ENCODE peak calls at places on chromosome 16, in six cellular contexts. L, F, M, D, N and C are unnamed samples.

GRCh38 chr16:87701066-87701425 is 64.7 kb downstream of the KLHDC4 start:
- DNase-seq in L (no peak), F (no peak), M (no peak), D (no peak), N (no peak), C (peak)

GRCh38 chr16:15607700-15608396 is 35.1 kb downstream of the MARF1 start:
- DNase-seq in L (peak), F (peak), M (peak), D (peak), N (no peak), C (no peak)

GRCh38 chr16:57185446-57185944 is 344 bp downstream of the PSME3IP1 start:
- DNase-seq in L (peak), F (peak), M (peak), D (peak), N (peak), C (no peak)

GRCh38 chr16:12700161-12700560 is 103.5 kb downstream of the CPPED1 start:
- DNase-seq in L (no peak), F (no peak), M (no peak), D (no peak), N (no peak), C (no peak)

GRCh38 chr16:81432899-81433560 is 11.6 kb upstream of the CMIP start:
- DNase-seq in L (no peak), F (no peak), M (no peak), D (no peak), N (no peak), C (peak)

GRCh38 chr16:22055881-22056280 is 36.5 kb upstream of the VWA3A start:
- DNase-seq in L (no peak), F (peak), M (no peak), D (peak), N (peak), C (no peak)

GRCh38 chr16:57795431-57795878 is 6.8 kb downstream of the KIFC3 start:
- DNase-seq in L (peak), F (peak), M (peak), D (peak), N (peak), C (peak)

GRCh38 chr16:51592013-51592501 is 441.0 kb upstream of the SALL1 start:
- DNase-seq in L (no peak), F (no peak), M (no peak), D (no peak), N (peak), C (no peak)

GRCh38 chr16:47873434-47873833 is 282.4 kb downstream of the ABCC12 start:
- DNase-seq in L (no peak), F (no peak), M (no peak), D (no peak), N (no peak), C (peak)

GRCh38 chr16:73057369-73058210 is 9.7 kb upstream of the ZFHX3 start:
- DNase-seq in L (peak), F (peak), M (peak), D (peak), N (peak), C (peak)

GRCh38 chr16:59591480-59591879 is 857.4 kb upstream of the GOT2 start:
- DNase-seq in L (peak), F (peak), M (no peak), D (no peak), N (no peak), C (no peak)

GRCh38 chr16:3971261-3971660 is 90.7 kb upstream of the CREBBP start:
- DNase-seq in L (peak), F (peak), M (no peak), D (peak), N (no peak), C (no peak)

GRCh38 chr16:75341934-75342811 is 90.7 kb upstream of the BCAR1 start:
- DNase-seq in L (peak), F (peak), M (peak), D (peak), N (no peak), C (no peak)

GRCh38 chr16:81521141-81521626 is 76.6 kb downstream of the CMIP start:
- DNase-seq in L (no peak), F (no peak), M (no peak), D (no peak), N (no peak), C (peak)

GRCh38 chr16:69157189-69157588 is 24.7 kb downstream of the UTP4 start:
- DNase-seq in L (no peak), F (no peak), M (no peak), D (no peak), N (no peak), C (no peak)

DNA sequence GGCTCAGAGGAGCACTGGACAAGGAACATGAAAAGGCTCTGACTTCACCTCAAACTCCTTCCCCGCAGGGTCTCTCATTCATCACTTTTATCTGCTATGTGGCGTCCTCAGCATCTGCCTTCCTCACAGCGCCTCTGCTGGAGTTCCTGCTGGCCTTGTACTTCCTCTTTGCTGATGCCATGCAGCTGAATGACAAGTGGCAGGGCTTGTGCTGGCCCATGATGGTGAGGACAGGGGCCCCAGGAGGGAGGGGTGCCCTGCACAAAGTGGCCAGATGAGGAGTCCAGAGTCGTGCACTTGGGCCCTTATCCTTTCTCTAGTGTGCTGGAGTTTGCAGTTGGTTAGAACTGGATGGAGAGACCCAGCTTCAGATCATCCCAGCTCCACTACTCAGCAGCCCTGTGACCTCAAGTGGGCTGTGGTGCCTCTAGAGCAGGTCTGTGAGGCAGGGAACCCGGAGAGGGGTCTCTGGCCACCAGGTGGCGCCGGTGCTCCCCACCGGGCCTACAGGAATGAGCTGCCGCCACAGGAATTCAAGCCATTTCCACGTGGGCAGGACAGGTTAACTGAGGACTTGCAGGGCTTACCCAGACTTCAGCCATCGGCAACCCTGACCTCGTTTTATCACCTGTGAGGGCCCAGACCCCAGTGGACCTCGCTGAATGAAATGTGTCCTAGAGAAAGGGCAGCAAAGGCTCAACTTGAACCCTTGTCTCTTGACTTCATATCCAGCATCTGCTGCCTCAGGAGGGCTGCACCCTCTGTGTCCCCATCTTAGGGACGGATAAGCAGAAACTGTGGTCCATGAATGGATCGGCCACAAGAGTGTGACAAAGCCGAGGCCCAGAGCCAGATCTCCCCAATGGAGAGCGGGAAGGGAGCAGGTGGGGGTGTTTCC is 4.0 kb downstream of the CMTM3 start:
- DNase-seq in L (peak), F (peak), M (peak), D (peak), N (peak), C (peak)
- H2AFZ ChIP-seq in L (no peak), F (no peak), M (no peak), D (no peak), N (no peak), C (no peak)

GRCh38 chr16:74186589-74186988 is 110.0 kb upstream of the PSMD7 start:
- DNase-seq in L (peak), F (peak), M (no peak), D (no peak), N (no peak), C (no peak)
- H3K4me3 ChIP-seq in L (no peak), F (no peak), M (no peak), D (no peak), N (no peak), C (no peak)

GRCh38 chr16:67933805-67934204 is 2.1 kb upstream of the CTRL start:
- DNase-seq in L (no peak), F (no peak), M (no peak), D (no peak), N (no peak), C (no peak)

GRCh38 chr16:67935402-67936123 is 1.1 kb downstream of the PSMB10 start:
- DNase-seq in L (peak), F (peak), M (peak), D (peak), N (peak), C (peak)

GRCh38 chr16:67936124-67936875 is at the start of gene PSMB10:
- DNase-seq in L (peak), F (peak), M (peak), D (peak), N (peak), C (peak)

GRCh38 chr16:67934306-67935095 is 2.1 kb downstream of the PSMB10 start:
- DNase-seq in L (no peak), F (no peak), M (no peak), D (no peak), N (no peak), C (no peak)

GRCh38 chr16:67935096-67935401 is 1.6 kb downstream of the PSMB10 start:
- DNase-seq in L (no peak), F (peak), M (no peak), D (no peak), N (no peak), C (no peak)
- H2AFZ ChIP-seq in L (no peak), F (peak), M (peak), D (peak), N (no peak), C (peak)

GRCh38 chr16:86565644-86566511 is 751 bp upstream of the FOXC2 start:
- DNase-seq in L (peak), F (no peak), M (no peak), D (no peak), N (peak), C (no peak)

GRCh38 chr16:86566966-86567700 is 504 bp downstream of the FOXC2 start:
- DNase-seq in L (peak), F (peak), M (peak), D (peak), N (peak), C (no peak)

GRCh38 chr16:86566601-86566965 is at the start of gene FOXC2:
- DNase-seq in L (peak), F (peak), M (peak), D (peak), N (peak), C (no peak)

GRCh38 chr16:86563489-86564345 is 2.9 kb upstream of the FOXC2 start:
- DNase-seq in L (peak), F (peak), M (peak), D (peak), N (peak), C (peak)

DNA sequence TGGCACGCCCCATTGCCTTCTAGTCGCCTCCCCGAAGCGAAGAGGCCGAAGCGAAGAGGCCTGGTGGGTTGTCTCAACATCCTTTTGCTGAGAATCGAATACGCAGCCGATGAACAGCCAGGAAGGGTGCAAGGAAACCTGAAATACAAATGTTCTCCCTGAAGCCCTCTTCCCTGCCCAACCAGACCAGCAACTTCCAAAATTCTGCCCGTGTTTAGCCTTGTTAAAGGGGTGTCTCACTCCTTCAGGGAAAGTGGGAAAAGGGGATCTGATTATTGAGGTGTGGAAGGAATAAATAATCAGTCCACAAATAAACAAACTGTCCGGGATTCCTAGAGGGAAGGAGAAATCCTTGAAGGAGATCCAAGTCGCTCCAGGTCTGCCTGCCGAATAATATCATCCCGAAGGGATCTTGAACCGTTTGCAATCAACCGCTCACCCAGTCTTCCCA is 1.4 kb upstream of the FOXC2 start:
- DNase-seq in L (no peak), F (no peak), M (no peak), D (no peak), N (no peak), C (no peak)
- H3K4me3 ChIP-seq in L (no peak), F (no peak), M (no peak), D (peak), N (peak), C (no peak)

GRCh38 chr16:67150833-67151396 is at the start of gene B3GNT9:
- DNase-seq in L (peak), F (peak), M (no peak), D (peak), N (peak), C (no peak)

GRCh38 chr16:67148656-67149275 is 2.0 kb downstream of the B3GNT9 start:
- DNase-seq in L (no peak), F (no peak), M (no peak), D (no peak), N (no peak), C (no peak)

GRCh38 chr16:67149276-67150057 is 1.3 kb downstream of the B3GNT9 start:
- DNase-seq in L (peak), F (no peak), M (no peak), D (no peak), N (no peak), C (no peak)

GRCh38 chr16:67150058-67150832 is 553 bp downstream of the B3GNT9 start:
- DNase-seq in L (peak), F (peak), M (no peak), D (peak), N (peak), C (no peak)

GRCh38 chr16:67151431-67152097 is 766 bp upstream of the B3GNT9 start:
- DNase-seq in L (no peak), F (peak), M (no peak), D (peak), N (peak), C (no peak)
- H2AFZ ChIP-seq in L (peak), F (peak), M (peak), D (no peak), N (peak), C (no peak)

GRCh38 chr16:86503830-86504229 is 6.5 kb upstream of the FOXF1 start:
- DNase-seq in L (no peak), F (no peak), M (no peak), D (peak), N (no peak), C (no peak)
- H3K4me3 ChIP-seq in L (no peak), F (no peak), M (no peak), D (no peak), N (no peak), C (no peak)

GRCh38 chr16:1992475-1993292 is 2.9 kb downstream of the SYNGR3 start:
- DNase-seq in L (no peak), F (no peak), M (no peak), D (no peak), N (peak), C (no peak)
- H2AFZ ChIP-seq in L (no peak), F (peak), M (no peak), D (peak), N (no peak), C (peak)

DNA sequence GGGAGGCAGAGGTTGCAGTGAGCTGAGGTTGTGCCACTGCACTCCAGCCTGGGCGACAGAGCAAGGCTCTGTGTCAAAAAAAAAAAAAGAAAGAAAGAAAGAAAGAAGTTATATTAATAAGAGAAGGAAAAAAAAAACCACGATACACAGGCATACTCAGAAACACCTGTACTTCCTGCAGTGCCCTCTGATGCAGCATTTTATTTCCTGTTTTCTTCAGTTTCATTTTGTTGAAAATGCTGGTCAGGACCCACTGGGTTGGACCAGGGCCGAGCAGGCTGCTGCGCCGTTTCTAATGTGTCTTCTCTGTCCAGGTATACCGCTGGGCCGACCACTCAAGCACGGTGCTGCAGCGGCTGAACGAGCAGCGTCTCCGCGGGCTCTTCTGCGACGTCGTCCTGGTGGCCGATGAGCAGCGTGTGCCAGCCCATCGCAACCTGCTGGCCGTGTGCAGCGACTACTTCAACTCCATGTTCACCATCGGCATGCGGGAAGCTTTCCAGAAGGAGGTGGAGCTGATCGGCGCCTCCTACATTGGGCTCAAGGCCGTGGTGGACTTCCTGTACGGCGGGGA is 8.3 kb downstream of the KLHL36 start:
- DNase-seq in L (no peak), F (no peak), M (no peak), D (no peak), N (no peak), C (peak)
- H3K4me3 ChIP-seq in L (no peak), F (no peak), M (no peak), D (no peak), N (no peak), C (peak)

GRCh38 chr16:26345951-26346350 is 654.2 kb downstream of the HS3ST4 start:
- DNase-seq in L (no peak), F (no peak), M (no peak), D (no peak), N (no peak), C (no peak)
- H2AFZ ChIP-seq in L (no peak), F (no peak), M (no peak), D (no peak), N (no peak), C (no peak)

DNA sequence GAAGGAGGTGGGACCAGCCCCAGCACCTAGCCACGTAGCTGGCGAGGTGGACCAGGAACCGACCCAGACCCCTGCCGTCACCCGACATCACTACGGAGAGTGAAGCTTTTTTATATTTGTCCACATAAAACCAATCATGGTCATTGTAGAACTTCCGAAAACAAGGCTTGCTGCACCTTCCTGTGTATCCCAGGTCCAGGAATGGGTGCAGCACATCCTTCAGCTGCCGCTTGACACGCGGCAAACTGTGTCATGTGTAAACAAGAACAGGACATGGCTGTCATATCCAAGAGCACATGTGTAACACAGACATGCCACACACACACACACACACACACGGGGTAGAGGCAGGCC is 1.4 kb downstream of the HBQ1 start:
- DNase-seq in L (peak), F (peak), M (peak), D (peak), N (no peak), C (no peak)
- H3K4me3 ChIP-seq in L (no peak), F (peak), M (no peak), D (no peak), N (no peak), C (no peak)